ENCODE peak calls at places on chromosome 14, in five cellular contexts. One of them, this sample, is unnamed.

GRCh38 chr14:72024043-72024407 is 91.8 kb downstream of the RGS6 start:
- DNase-seq in fibroblast of the aortic adventitia: peak
- DNase-seq in Panc1: peak
- DNase-seq in kidney: no peak
- DNase-seq in ovary: no peak
- DNase-seq in this sample: peak

GRCh38 chr14:101103321-101103901 is 199.9 kb upstream of the RTL1 start:
- DNase-seq in Panc1: no peak
- DNase-seq in kidney: peak
- DNase-seq in ovary: peak
- DNase-seq in fibroblast of the aortic adventitia: no peak
- DNase-seq in this sample: peak

GRCh38 chr14:90426663-90427062 is 29.8 kb downstream of the CALM1 start:
- DNase-seq in kidney: no peak
- DNase-seq in ovary: peak
- DNase-seq in fibroblast of the aortic adventitia: peak
- DNase-seq in Panc1: no peak
- DNase-seq in this sample: peak

GRCh38 chr14:79011920-79012204 is 841.7 kb downstream of the NRXN3 start:
- DNase-seq in kidney: no peak
- DNase-seq in ovary: no peak
- DNase-seq in Panc1: no peak
- DNase-seq in fibroblast of the aortic adventitia: no peak
- DNase-seq in this sample: no peak

GRCh38 chr14:68285421-68286179 is 466.0 kb downstream of the RAD51B start:
- DNase-seq in ovary: no peak
- DNase-seq in fibroblast of the aortic adventitia: no peak
- DNase-seq in Panc1: no peak
- DNase-seq in kidney: no peak
- DNase-seq in this sample: peak

GRCh38 chr14:102088012-102088792 is 1.4 kb upstream of the HSP90AA1 start:
- DNase-seq in fibroblast of the aortic adventitia: no peak
- DNase-seq in Panc1: no peak
- DNase-seq in kidney: peak
- DNase-seq in ovary: peak
- DNase-seq in this sample: peak

GRCh38 chr14:99892406-99892805 is 99.2 kb downstream of the EML1 start:
- DNase-seq in ovary: no peak
- DNase-seq in kidney: no peak
- DNase-seq in fibroblast of the aortic adventitia: peak
- DNase-seq in Panc1: no peak
- DNase-seq in this sample: no peak

GRCh38 chr14:60061371-60061770 is 30.4 kb upstream of the PCNX4 start:
- DNase-seq in kidney: no peak
- DNase-seq in Panc1: no peak
- DNase-seq in fibroblast of the aortic adventitia: peak
- DNase-seq in ovary: no peak
- DNase-seq in this sample: peak

GRCh38 chr14:68143341-68143807 is 323.8 kb downstream of the RAD51B start:
- DNase-seq in kidney: peak
- DNase-seq in Panc1: no peak
- DNase-seq in fibroblast of the aortic adventitia: peak
- DNase-seq in ovary: peak
- DNase-seq in this sample: peak

GRCh38 chr14:91264151-91265150 is 19.9 kb upstream of the GPR68 start:
- DNase-seq in fibroblast of the aortic adventitia: no peak
- DNase-seq in Panc1: no peak
- DNase-seq in kidney: no peak
- DNase-seq in ovary: peak
- DNase-seq in this sample: no peak

GRCh38 chr14:70707138-70708038 is 65.7 kb downstream of the TTC9 start:
- DNase-seq in Panc1: no peak
- DNase-seq in fibroblast of the aortic adventitia: peak
- DNase-seq in ovary: peak
- DNase-seq in kidney: peak
- DNase-seq in this sample: no peak

GRCh38 chr14:85416771-85417170 is 113.2 kb upstream of the FLRT2 start:
- DNase-seq in ovary: no peak
- DNase-seq in fibroblast of the aortic adventitia: peak
- DNase-seq in Panc1: peak
- DNase-seq in kidney: no peak
- DNase-seq in this sample: peak

GRCh38 chr14:81519200-81519998 is 14.3 kb downstream of the SEL1L start:
- DNase-seq in fibroblast of the aortic adventitia: no peak
- DNase-seq in Panc1: no peak
- DNase-seq in ovary: no peak
- DNase-seq in kidney: no peak
- DNase-seq in this sample: peak

GRCh38 chr14:54209501-54210231 is 187.1 kb upstream of the CDKN3 start:
- DNase-seq in fibroblast of the aortic adventitia: peak
- DNase-seq in ovary: no peak
- DNase-seq in kidney: no peak
- DNase-seq in Panc1: no peak
- DNase-seq in this sample: peak

GRCh38 chr14:96349286-96350075 is 13.7 kb downstream of the ATG2B start:
- DNase-seq in Panc1: no peak
- DNase-seq in ovary: no peak
- DNase-seq in kidney: no peak
- DNase-seq in fibroblast of the aortic adventitia: no peak
- DNase-seq in this sample: no peak
- TF ChIP-seq CTCF in Panc1: no peak
- TF ChIP-seq CTCF in ovary: no peak
- TF ChIP-seq CTCF in kidney: no peak
- TF ChIP-seq CTCF in fibroblast of the aortic adventitia: no peak
- TF ChIP-seq CTCF in this sample: no peak

DNA sequence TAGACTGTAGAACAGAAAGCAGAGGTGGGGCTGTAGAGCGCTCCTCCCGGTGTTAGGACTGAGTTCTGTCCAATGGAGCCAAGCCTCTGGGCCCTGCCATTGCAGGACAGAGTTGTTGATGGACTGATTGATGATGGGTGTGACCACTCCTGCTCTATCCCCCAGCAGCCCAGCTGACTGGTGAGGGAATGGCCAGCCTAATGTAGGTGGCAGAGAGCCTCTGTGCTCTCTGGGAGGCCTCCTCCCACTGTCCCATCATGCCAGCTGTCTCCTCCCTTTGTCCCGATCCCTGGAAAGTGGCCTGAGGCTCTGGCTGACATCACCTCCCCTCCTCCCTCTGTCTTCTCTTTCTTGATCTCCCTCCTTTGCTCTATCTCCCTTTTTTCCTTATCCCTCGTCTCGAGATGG is 804 bp downstream of the EFS start:
- DNase-seq in ovary: no peak
- DNase-seq in fibroblast of the aortic adventitia: no peak
- DNase-seq in Panc1: no peak
- DNase-seq in kidney: peak
- DNase-seq in this sample: peak
- H3K4me3 ChIP-seq in ovary: peak
- H3K4me3 ChIP-seq in fibroblast of the aortic adventitia: peak
- H3K4me3 ChIP-seq in Panc1: no peak
- H3K4me3 ChIP-seq in kidney: no peak
- H3K4me3 ChIP-seq in this sample: peak

GRCh38 chr14:69325646-69326265 is 65.8 kb downstream of the GALNT16 start:
- DNase-seq in ovary: peak
- DNase-seq in kidney: no peak
- DNase-seq in fibroblast of the aortic adventitia: no peak
- DNase-seq in Panc1: no peak
- DNase-seq in this sample: no peak
- TF ChIP-seq CTCF in ovary: no peak
- TF ChIP-seq CTCF in kidney: no peak
- TF ChIP-seq CTCF in fibroblast of the aortic adventitia: peak
- TF ChIP-seq CTCF in Panc1: no peak
- TF ChIP-seq CTCF in this sample: peak

DNA sequence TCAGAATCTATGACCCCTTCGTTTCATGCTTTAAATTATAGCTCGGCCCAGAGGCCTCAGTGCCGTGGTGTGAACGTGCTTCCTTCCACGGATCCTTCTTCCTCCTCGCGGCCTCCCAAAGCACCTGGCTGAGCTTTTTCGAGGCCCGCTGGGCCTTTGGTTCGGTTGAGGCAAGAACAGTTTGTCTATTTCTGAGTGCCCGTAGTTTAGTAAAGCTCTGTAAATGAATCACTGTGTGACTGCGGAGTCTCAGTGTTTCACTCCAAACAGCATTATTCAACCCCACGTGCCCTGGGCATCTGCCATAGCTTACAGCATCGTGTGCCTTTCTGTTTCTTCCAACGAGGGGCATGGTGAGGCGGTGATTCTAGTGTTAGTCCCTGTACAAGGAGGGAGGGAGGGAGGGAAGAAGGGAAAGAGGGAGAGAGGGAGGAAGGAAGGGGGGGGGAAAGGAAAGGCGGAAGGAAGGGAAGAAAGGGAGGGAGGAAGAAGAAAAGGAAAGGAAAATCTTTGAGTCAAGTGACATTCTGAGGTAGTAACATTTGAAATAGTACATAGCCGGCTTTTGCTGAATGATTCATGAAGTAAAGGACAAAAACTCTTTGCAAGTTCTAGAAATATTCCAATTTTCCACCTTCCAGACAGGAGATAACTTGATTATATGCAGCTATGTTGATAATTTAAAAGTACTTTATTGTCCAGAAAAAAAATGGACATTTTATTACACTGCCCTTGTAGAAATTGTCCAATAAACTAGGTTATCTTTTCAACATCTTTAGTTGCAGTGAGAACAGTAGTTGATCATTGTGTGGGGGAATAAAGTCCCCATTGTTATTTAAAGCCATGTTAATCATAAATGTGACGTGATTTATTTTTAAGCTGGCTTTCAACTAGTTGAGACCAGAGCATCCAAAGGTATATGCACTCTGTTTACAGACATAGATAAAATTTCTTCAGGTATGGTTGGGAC is 1.2 kb upstream of the TRIM9 start:
- DNase-seq in ovary: peak
- DNase-seq in Panc1: no peak
- DNase-seq in fibroblast of the aortic adventitia: peak
- DNase-seq in kidney: no peak
- DNase-seq in this sample: no peak
- H3K4me3 ChIP-seq in ovary: peak
- H3K4me3 ChIP-seq in Panc1: peak
- H3K4me3 ChIP-seq in fibroblast of the aortic adventitia: peak
- H3K4me3 ChIP-seq in kidney: peak
- H3K4me3 ChIP-seq in this sample: peak

GRCh38 chr14:21415329-21415728 is 31.5 kb upstream of the SUPT16H start:
- DNase-seq in fibroblast of the aortic adventitia: no peak
- DNase-seq in ovary: no peak
- DNase-seq in Panc1: no peak
- DNase-seq in kidney: no peak
- DNase-seq in this sample: no peak

GRCh38 chr14:21414137-21414631 is 30.4 kb upstream of the SUPT16H start:
- DNase-seq in Panc1: no peak
- DNase-seq in fibroblast of the aortic adventitia: no peak
- DNase-seq in ovary: no peak
- DNase-seq in kidney: no peak
- DNase-seq in this sample: no peak

GRCh38 chr14:21419528-21419927 is 35.7 kb upstream of the SUPT16H start:
- DNase-seq in Panc1: no peak
- DNase-seq in fibroblast of the aortic adventitia: no peak
- DNase-seq in ovary: no peak
- DNase-seq in kidney: no peak
- DNase-seq in this sample: no peak
- TF ChIP-seq CTCF in Panc1: no peak
- TF ChIP-seq CTCF in fibroblast of the aortic adventitia: no peak
- TF ChIP-seq CTCF in ovary: no peak
- TF ChIP-seq CTCF in kidney: no peak
- TF ChIP-seq CTCF in this sample: no peak